ENCODE peak calls at places on chromosomes 6 and 20, in ten cellular contexts. U, W, J, X, K, D, E, I, P and H are unnamed samples.

GRCh38 chr20:59603727-59604608 is at the start of gene PHACTR3:
- DNase-seq in U (no peak), W (no peak), J (peak; percentile 63), X (no peak), K (no peak), D (no peak), E (no peak), I (no peak), P (no peak), H (no peak)

GRCh38 chr20:25372584-25373336 is 17.9 kb downstream of the ABHD12 start:
- DNase-seq in U (no peak), W (no peak), J (no peak), X (no peak), K (no peak), D (peak; percentile 40), E (no peak), I (no peak), P (no peak), H (no peak)

GRCh38 chr6:88380618-88381288 is 214.6 kb upstream of the CNR1 start:
- DNase-seq in U (no peak), W (no peak), J (no peak), X (no peak), K (no peak), D (peak; percentile 13), E (no peak), I (no peak), P (no peak), H (no peak)

GRCh38 chr6:104186836-104187235 is 672.9 kb downstream of the HACE1 start:
- DNase-seq in U (no peak), W (no peak), J (no peak), X (no peak), K (no peak), D (no peak), E (no peak), I (no peak), P (no peak), H (no peak)

GRCh38 chr6:72621243-72622093 is at the start of gene KCNQ5:
- DNase-seq in U (no peak), W (no peak), J (peak; percentile 66), X (no peak), K (no peak), D (peak; percentile 11), E (peak; percentile 8), I (peak; percentile 21), P (no peak), H (no peak)

GRCh38 chr20:46377532-46377931 is 28.9 kb downstream of the ELMO2 start:
- DNase-seq in U (no peak), W (no peak), J (no peak), X (no peak), K (no peak), D (no peak), E (no peak), I (no peak), P (no peak), H (no peak)

GRCh38 chr6:38567436-38567835 is 72.3 kb downstream of the BTBD9 start:
- DNase-seq in U (peak; percentile 44), W (peak; percentile 91), J (no peak), X (peak; percentile 50), K (peak; percentile 32), D (peak; percentile 44), E (peak; percentile 37), I (peak; percentile 48), P (no peak), H (no peak)

GRCh38 chr20:38895098-38895949 is 30.9 kb upstream of the FAM83D start:
- DNase-seq in U (no peak), W (no peak), J (no peak), X (no peak), K (no peak), D (no peak), E (no peak), I (no peak), P (no peak), H (no peak)

GRCh38 chr6:72651967-72652956 is 30.4 kb downstream of the KCNQ5 start:
- DNase-seq in U (no peak), W (no peak), J (no peak), X (no peak), K (no peak), D (no peak), E (no peak), I (no peak), P (no peak), H (no peak)

GRCh38 chr20:36969478-36970186 is 18.1 kb upstream of the SAMHD1 start:
- DNase-seq in U (no peak), W (no peak), J (no peak), X (no peak), K (no peak), D (no peak), E (no peak), I (no peak), P (no peak), H (no peak)

GRCh38 chr20:47727909-47728361 is 57.3 kb downstream of the SULF2 start:
- DNase-seq in U (no peak), W (no peak), J (no peak), X (no peak), K (no peak), D (no peak), E (no peak), I (peak; percentile 45), P (no peak), H (no peak)

DNA sequence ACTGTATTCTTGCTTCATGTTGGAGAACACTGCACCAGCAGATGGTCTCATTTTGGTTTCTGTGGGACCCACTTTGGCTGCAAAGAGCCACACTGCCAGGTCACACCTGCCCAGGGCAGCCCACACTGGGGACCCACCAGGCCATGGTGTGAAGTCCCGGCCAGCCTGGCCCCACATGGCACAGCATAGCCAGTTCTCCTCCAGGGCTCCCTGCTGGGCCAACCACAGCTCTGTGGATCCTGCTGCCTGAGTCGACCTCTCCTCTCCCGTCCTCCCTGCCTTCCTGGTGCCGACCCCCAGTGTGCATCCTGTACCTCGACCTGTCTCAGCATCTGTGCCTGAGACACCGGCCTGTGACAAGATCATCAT is 3.0 kb downstream of the ARFRP1 start:
- DNase-seq in U (no peak), W (no peak), J (no peak), X (no peak), K (no peak), D (no peak), E (no peak), I (no peak), P (no peak), H (no peak)
- TF ChIP-seq POLR2A in U (no peak), W (no peak), J (no peak), X (no peak), K (no peak), D (no peak), E (no peak), I (no peak), P (no peak), H (no peak)

GRCh38 chr20:58045579-58045978 is 182.9 kb downstream of the ANKRD60 start:
- DNase-seq in U (no peak), W (peak; percentile 66), J (peak; percentile 28), X (no peak), K (no peak), D (no peak), E (no peak), I (no peak), P (no peak), H (no peak)
- TF ChIP-seq POLR2A in U (no peak), W (no peak), J (no peak), X (no peak), K (no peak), D (no peak), E (no peak), I (no peak), P (no peak), H (no peak)

GRCh38 chr20:7432612-7433011 is 507.6 kb downstream of the HAO1 start:
- DNase-seq in U (no peak), W (no peak), J (no peak), X (no peak), K (no peak), D (no peak), E (no peak), I (no peak), P (no peak), H (no peak)

DNA sequence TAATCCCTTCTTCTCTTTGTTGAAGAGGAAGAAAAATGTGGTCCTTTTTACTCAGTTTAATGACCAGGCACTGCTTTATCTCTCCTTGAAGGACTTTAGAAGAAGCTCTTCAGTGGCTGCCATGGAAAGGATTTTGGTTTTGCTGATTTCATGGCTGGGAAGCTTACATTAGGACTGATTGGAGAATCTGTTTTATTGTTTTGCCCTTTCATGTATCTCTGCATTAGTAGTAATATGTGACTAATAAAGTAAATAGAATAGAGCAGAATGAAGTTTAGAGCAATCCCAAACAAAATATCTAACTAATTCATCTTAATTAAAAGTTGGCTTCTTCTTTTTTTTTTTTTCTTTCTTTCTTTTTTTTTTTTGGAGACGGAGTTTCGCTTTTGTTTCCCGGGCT is 502.9 kb downstream of the HAO1 start:
- DNase-seq in U (no peak), W (no peak), J (no peak), X (no peak), K (no peak), D (no peak), E (no peak), I (no peak), P (no peak), H (no peak)
- TF ChIP-seq POLR2A in U (no peak), W (no peak), J (no peak), X (no peak), K (no peak), D (no peak), E (no peak), I (no peak), P (no peak), H (no peak)

GRCh38 chr6:5665173-5665572 is 341.6 kb downstream of the NRN1 start:
- DNase-seq in U (no peak), W (no peak), J (no peak), X (no peak), K (no peak), D (no peak), E (no peak), I (no peak), P (no peak), H (no peak)
- TF ChIP-seq POLR2A in U (no peak), W (no peak), J (no peak), X (no peak), K (no peak), D (no peak), E (no peak), I (no peak), P (no peak), H (no peak)

GRCh38 chr6:158010591-158011477 is 29.2 kb downstream of the SYNJ2 start:
- DNase-seq in U (no peak), W (peak; percentile 31), J (no peak), X (no peak), K (no peak), D (no peak), E (no peak), I (peak; percentile 10), P (no peak), H (no peak)
- TF ChIP-seq POLR2A in U (no peak), W (no peak), J (no peak), X (no peak), K (no peak), D (no peak), E (no peak), I (no peak), P (no peak), H (no peak)

GRCh38 chr6:27188206-27188884 is 59.2 kb upstream of the PRSS16 start:
- DNase-seq in U (peak; percentile 48), W (no peak), J (peak; percentile 81), X (peak; percentile 51), K (peak; percentile 46), D (peak; percentile 58), E (peak; percentile 70), I (peak; percentile 48), P (peak; percentile 71), H (no peak)
- TF ChIP-seq POLR2A in U (no peak), W (no peak), J (peak; percentile 41), X (no peak), K (no peak), D (no peak), E (peak; percentile 73), I (peak; percentile 42), P (peak; percentile 49), H (peak; percentile 33)

GRCh38 chr6:56843476-56844349 is 111.2 kb upstream of the BEND6 start:
- DNase-seq in U (peak; percentile 43), W (peak; percentile 94), J (peak; percentile 92), X (peak; percentile 50), K (peak; percentile 52), D (peak; percentile 90), E (peak; percentile 68), I (peak; percentile 55), P (peak; percentile 64), H (peak; percentile 69)
- TF ChIP-seq POLR2A in U (no peak), W (no peak), J (peak; percentile 69), X (peak; percentile 72), K (peak; percentile 12), D (peak; percentile 59), E (peak; percentile 32), I (no peak), P (no peak), H (no peak)